ENCODE peak calls at places on chromosomes 7 and 10, in six cellular contexts. One of them, this sample, is unnamed.

GRCh38 chr10:76684968-76685367 is 952.6 kb downstream of the KCNMA1 start:
- DNase-seq in uterus: no peak
- DNase-seq in mammary epithelial cell: no peak
- DNase-seq in endodermal cell: no peak
- DNase-seq in CD4-positive, alpha-beta T cell: no peak
- DNase-seq in GM20000: no peak
- DNase-seq in this sample: no peak

GRCh38 chr7:33590902-33591301 is 314.4 kb upstream of the BMPER start:
- DNase-seq in endodermal cell: no peak
- DNase-seq in mammary epithelial cell: peak
- DNase-seq in GM20000: no peak
- DNase-seq in uterus: no peak
- DNase-seq in CD4-positive, alpha-beta T cell: no peak
- DNase-seq in this sample: no peak

GRCh38 chr7:116225860-116226259 is 15.5 kb downstream of the TES start:
- DNase-seq in endodermal cell: no peak
- DNase-seq in mammary epithelial cell: no peak
- DNase-seq in uterus: no peak
- DNase-seq in CD4-positive, alpha-beta T cell: no peak
- DNase-seq in GM20000: no peak
- DNase-seq in this sample: no peak

GRCh38 chr7:127158659-127159058 is 94.1 kb downstream of the GRM8 start:
- DNase-seq in uterus: no peak
- DNase-seq in mammary epithelial cell: peak
- DNase-seq in endodermal cell: no peak
- DNase-seq in CD4-positive, alpha-beta T cell: no peak
- DNase-seq in GM20000: peak
- DNase-seq in this sample: peak

GRCh38 chr7:135128931-135129330 is 18.9 kb upstream of the TMEM140 start:
- DNase-seq in endodermal cell: peak
- DNase-seq in CD4-positive, alpha-beta T cell: no peak
- DNase-seq in GM20000: no peak
- DNase-seq in uterus: no peak
- DNase-seq in mammary epithelial cell: no peak
- DNase-seq in this sample: no peak

GRCh38 chr7:128841961-128842673 is 11.9 kb downstream of the FLNC start:
- DNase-seq in mammary epithelial cell: no peak
- DNase-seq in uterus: no peak
- DNase-seq in CD4-positive, alpha-beta T cell: peak
- DNase-seq in endodermal cell: peak
- DNase-seq in GM20000: peak
- DNase-seq in this sample: peak

GRCh38 chr7:151813445-151813844 is 63.5 kb downstream of the PRKAG2 start:
- DNase-seq in uterus: no peak
- DNase-seq in GM20000: no peak
- DNase-seq in mammary epithelial cell: no peak
- DNase-seq in endodermal cell: no peak
- DNase-seq in CD4-positive, alpha-beta T cell: no peak
- DNase-seq in this sample: no peak

GRCh38 chr10:44995581-44995913 is 5.2 kb upstream of the ZNF22 start:
- DNase-seq in endodermal cell: no peak
- DNase-seq in uterus: no peak
- DNase-seq in CD4-positive, alpha-beta T cell: no peak
- DNase-seq in mammary epithelial cell: no peak
- DNase-seq in GM20000: no peak
- DNase-seq in this sample: no peak

GRCh38 chr10:118962159-118962863 is 67.2 kb upstream of the NANOS1 start:
- DNase-seq in CD4-positive, alpha-beta T cell: no peak
- DNase-seq in uterus: no peak
- DNase-seq in endodermal cell: peak
- DNase-seq in mammary epithelial cell: no peak
- DNase-seq in GM20000: no peak
- DNase-seq in this sample: no peak

GRCh38 chr7:1329261-1329660 is 96.6 kb downstream of the UNCX start:
- DNase-seq in uterus: no peak
- DNase-seq in mammary epithelial cell: no peak
- DNase-seq in GM20000: no peak
- DNase-seq in CD4-positive, alpha-beta T cell: no peak
- DNase-seq in endodermal cell: no peak
- DNase-seq in this sample: no peak

GRCh38 chr10:14583252-14583651 is 191.4 kb downstream of the FAM107B start:
- DNase-seq in mammary epithelial cell: no peak
- DNase-seq in uterus: no peak
- DNase-seq in endodermal cell: no peak
- DNase-seq in GM20000: no peak
- DNase-seq in CD4-positive, alpha-beta T cell: peak
- DNase-seq in this sample: peak

GRCh38 chr7:133358728-133359127 is 105.8 kb downstream of the EXOC4 start:
- DNase-seq in uterus: no peak
- DNase-seq in GM20000: no peak
- DNase-seq in mammary epithelial cell: no peak
- DNase-seq in CD4-positive, alpha-beta T cell: no peak
- DNase-seq in endodermal cell: no peak
- DNase-seq in this sample: no peak

GRCh38 chr7:84231157-84231556 is 36.6 kb upstream of the SEMA3A start:
- DNase-seq in uterus: no peak
- DNase-seq in CD4-positive, alpha-beta T cell: no peak
- DNase-seq in GM20000: no peak
- DNase-seq in endodermal cell: no peak
- DNase-seq in mammary epithelial cell: peak
- DNase-seq in this sample: no peak

GRCh38 chr10:86707505-86707904 is 39.2 kb downstream of the LDB3 start:
- DNase-seq in GM20000: no peak
- DNase-seq in mammary epithelial cell: no peak
- DNase-seq in endodermal cell: peak
- DNase-seq in uterus: no peak
- DNase-seq in CD4-positive, alpha-beta T cell: no peak
- DNase-seq in this sample: no peak

GRCh38 chr7:158824028-158824427 is 5.3 kb downstream of the ESYT2 start:
- DNase-seq in CD4-positive, alpha-beta T cell: peak
- DNase-seq in mammary epithelial cell: no peak
- DNase-seq in endodermal cell: peak
- DNase-seq in GM20000: peak
- DNase-seq in uterus: no peak
- DNase-seq in this sample: peak

GRCh38 chr10:79221110-79222051 is 125.9 kb upstream of the PPIF start:
- DNase-seq in GM20000: no peak
- DNase-seq in uterus: peak
- DNase-seq in mammary epithelial cell: no peak
- DNase-seq in endodermal cell: no peak
- DNase-seq in CD4-positive, alpha-beta T cell: no peak
- DNase-seq in this sample: no peak

GRCh38 chr7:74083117-74083876 is at the start of gene LIMK1:
- DNase-seq in uterus: peak
- DNase-seq in GM20000: peak
- DNase-seq in CD4-positive, alpha-beta T cell: peak
- DNase-seq in endodermal cell: peak
- DNase-seq in mammary epithelial cell: peak
- DNase-seq in this sample: peak

GRCh38 chr10:79046991-79047874 is 21.5 kb upstream of the ZMIZ1 start:
- DNase-seq in CD4-positive, alpha-beta T cell: no peak
- DNase-seq in mammary epithelial cell: no peak
- DNase-seq in GM20000: no peak
- DNase-seq in uterus: peak
- DNase-seq in endodermal cell: peak
- DNase-seq in this sample: peak

GRCh38 chr10:92124020-92124419 is 166.9 kb downstream of the CPEB3 start:
- DNase-seq in endodermal cell: no peak
- DNase-seq in GM20000: no peak
- DNase-seq in mammary epithelial cell: no peak
- DNase-seq in uterus: no peak
- DNase-seq in CD4-positive, alpha-beta T cell: no peak
- DNase-seq in this sample: no peak

GRCh38 chr7:134510646-134511045 is 16.7 kb upstream of the AKR1B10 start:
- DNase-seq in CD4-positive, alpha-beta T cell: no peak
- DNase-seq in GM20000: no peak
- DNase-seq in endodermal cell: no peak
- DNase-seq in mammary epithelial cell: no peak
- DNase-seq in uterus: no peak
- DNase-seq in this sample: no peak

GRCh38 chr10:15227611-15228372 is 59.3 kb upstream of the NMT2 start:
- DNase-seq in uterus: no peak
- DNase-seq in endodermal cell: no peak
- DNase-seq in CD4-positive, alpha-beta T cell: no peak
- DNase-seq in GM20000: no peak
- DNase-seq in mammary epithelial cell: no peak
- DNase-seq in this sample: no peak

GRCh38 chr7:50382455-50382854 is 67.7 kb downstream of the FIGNL1 start:
- DNase-seq in mammary epithelial cell: no peak
- DNase-seq in endodermal cell: no peak
- DNase-seq in CD4-positive, alpha-beta T cell: no peak
- DNase-seq in uterus: no peak
- DNase-seq in GM20000: no peak
- DNase-seq in this sample: no peak

GRCh38 chr7:132002343-132002968 is 446.0 kb upstream of the PODXL start:
- DNase-seq in CD4-positive, alpha-beta T cell: no peak
- DNase-seq in uterus: no peak
- DNase-seq in endodermal cell: peak
- DNase-seq in GM20000: no peak
- DNase-seq in mammary epithelial cell: peak
- DNase-seq in this sample: no peak

GRCh38 chr7:18019562-18019961 is 8.1 kb downstream of the PRPS1L1 start:
- DNase-seq in CD4-positive, alpha-beta T cell: no peak
- DNase-seq in endodermal cell: no peak
- DNase-seq in mammary epithelial cell: peak
- DNase-seq in GM20000: no peak
- DNase-seq in uterus: no peak
- DNase-seq in this sample: no peak

GRCh38 chr10:36489928-36490279 is 635.5 kb upstream of the ANKRD30A start:
- DNase-seq in CD4-positive, alpha-beta T cell: no peak
- DNase-seq in mammary epithelial cell: peak
- DNase-seq in endodermal cell: no peak
- DNase-seq in uterus: no peak
- DNase-seq in GM20000: no peak
- DNase-seq in this sample: no peak

GRCh38 chr7:150695654-150696053 is 10.1 kb downstream of the GIMAP2 start:
- DNase-seq in GM20000: no peak
- DNase-seq in endodermal cell: no peak
- DNase-seq in CD4-positive, alpha-beta T cell: no peak
- DNase-seq in mammary epithelial cell: no peak
- DNase-seq in uterus: no peak
- DNase-seq in this sample: no peak
- TF ChIP-seq CTCF in GM20000: no peak
- TF ChIP-seq CTCF in endodermal cell: no peak
- TF ChIP-seq CTCF in CD4-positive, alpha-beta T cell: no peak
- TF ChIP-seq CTCF in mammary epithelial cell: no peak
- TF ChIP-seq CTCF in uterus: no peak
- TF ChIP-seq CTCF in this sample: no peak

GRCh38 chr7:114209968-114210367 is 204.6 kb upstream of the FOXP2 start:
- DNase-seq in endodermal cell: peak
- DNase-seq in uterus: no peak
- DNase-seq in GM20000: no peak
- DNase-seq in mammary epithelial cell: no peak
- DNase-seq in CD4-positive, alpha-beta T cell: no peak
- DNase-seq in this sample: no peak
- TF ChIP-seq CTCF in endodermal cell: peak
- TF ChIP-seq CTCF in uterus: no peak
- TF ChIP-seq CTCF in GM20000: peak
- TF ChIP-seq CTCF in mammary epithelial cell: no peak
- TF ChIP-seq CTCF in CD4-positive, alpha-beta T cell: no peak
- TF ChIP-seq CTCF in this sample: no peak

DNA sequence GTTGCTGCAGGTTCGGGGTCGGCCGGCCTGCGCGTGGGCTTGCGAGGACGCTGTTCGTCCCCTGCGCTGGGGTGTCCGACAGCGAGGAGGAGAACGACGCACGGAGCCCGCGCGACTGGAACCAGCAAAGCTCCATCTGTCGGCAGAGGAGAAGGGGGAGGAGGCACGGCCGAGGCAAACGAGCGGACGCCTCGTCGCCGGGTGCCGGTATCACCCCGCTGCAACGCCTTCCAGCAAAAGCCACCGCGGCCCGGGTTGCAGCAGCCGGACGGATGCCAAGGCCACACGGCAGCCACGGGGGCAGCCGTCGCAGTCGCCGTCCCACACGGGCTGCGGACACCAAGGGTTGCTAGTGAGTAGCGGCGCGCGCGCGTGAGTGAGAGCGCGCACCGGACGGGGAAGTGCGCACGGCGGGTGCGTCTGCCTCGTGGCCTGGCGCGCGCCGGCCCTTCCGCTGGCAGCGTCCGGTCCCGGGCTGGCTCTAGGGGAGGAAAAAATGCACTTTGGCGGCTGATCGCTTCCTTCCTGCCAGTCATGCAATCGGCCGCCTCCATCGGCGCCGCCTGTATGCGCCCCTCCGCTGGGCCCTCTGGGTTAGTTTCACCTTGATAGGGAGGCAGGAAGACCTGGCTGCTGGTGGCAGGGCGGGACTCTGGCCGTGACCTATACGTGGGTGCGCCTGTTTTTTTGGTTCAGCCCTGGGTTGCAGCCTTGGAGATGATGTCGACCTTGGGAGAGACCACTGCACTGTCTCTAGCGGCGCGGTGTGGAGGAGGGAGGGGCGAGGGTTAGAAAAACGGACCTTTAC is 446 bp downstream of the STAMBPL1 start:
- DNase-seq in GM20000: peak
- DNase-seq in endodermal cell: peak
- DNase-seq in mammary epithelial cell: peak
- DNase-seq in CD4-positive, alpha-beta T cell: peak
- DNase-seq in uterus: peak
- DNase-seq in this sample: peak
- TF ChIP-seq CTCF in GM20000: no peak
- TF ChIP-seq CTCF in endodermal cell: peak
- TF ChIP-seq CTCF in mammary epithelial cell: no peak
- TF ChIP-seq CTCF in CD4-positive, alpha-beta T cell: peak
- TF ChIP-seq CTCF in uterus: peak
- TF ChIP-seq CTCF in this sample: peak

DNA sequence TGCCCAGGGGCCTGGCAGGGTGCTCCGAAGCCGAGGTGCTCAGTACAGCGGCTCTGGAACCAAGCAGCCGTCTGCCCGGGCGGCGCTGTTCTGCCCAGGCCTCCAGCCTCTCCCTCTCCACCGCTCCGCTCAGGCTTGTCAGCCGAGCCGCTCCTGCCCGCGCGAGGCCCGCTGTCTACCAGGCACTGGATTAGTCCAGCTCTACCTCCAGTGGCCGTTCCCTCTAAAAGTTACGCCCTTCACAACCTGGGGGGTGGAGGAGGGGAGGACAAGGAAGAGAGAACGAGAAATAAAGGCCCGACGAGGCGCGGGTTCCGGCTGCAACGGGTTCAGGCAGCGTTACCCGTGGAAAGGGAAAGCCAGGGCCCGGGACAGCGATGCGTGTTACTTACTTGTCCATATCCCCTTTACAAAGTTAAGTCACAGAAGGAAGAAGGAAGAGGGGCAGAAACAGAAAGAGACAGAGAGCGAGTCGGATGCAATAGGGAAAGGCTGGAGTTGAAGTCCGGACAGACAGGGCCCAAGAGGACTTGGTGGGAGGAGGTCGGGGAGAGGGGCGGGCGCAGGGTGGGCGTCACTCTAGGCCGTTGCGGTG is 2.9 kb downstream of the SP8 start:
- DNase-seq in CD4-positive, alpha-beta T cell: no peak
- DNase-seq in mammary epithelial cell: no peak
- DNase-seq in uterus: no peak
- DNase-seq in GM20000: peak
- DNase-seq in endodermal cell: peak
- DNase-seq in this sample: no peak
- TF ChIP-seq CTCF in CD4-positive, alpha-beta T cell: no peak
- TF ChIP-seq CTCF in mammary epithelial cell: no peak
- TF ChIP-seq CTCF in uterus: no peak
- TF ChIP-seq CTCF in GM20000: no peak
- TF ChIP-seq CTCF in endodermal cell: peak
- TF ChIP-seq CTCF in this sample: no peak

GRCh38 chr10:65581426-65582026 is 1344.3 kb upstream of the LRRTM3 start:
- DNase-seq in endodermal cell: no peak
- DNase-seq in CD4-positive, alpha-beta T cell: no peak
- DNase-seq in GM20000: no peak
- DNase-seq in uterus: no peak
- DNase-seq in mammary epithelial cell: no peak
- DNase-seq in this sample: no peak
- TF ChIP-seq CTCF in endodermal cell: no peak
- TF ChIP-seq CTCF in CD4-positive, alpha-beta T cell: no peak
- TF ChIP-seq CTCF in GM20000: no peak
- TF ChIP-seq CTCF in uterus: no peak
- TF ChIP-seq CTCF in mammary epithelial cell: no peak
- TF ChIP-seq CTCF in this sample: no peak